ENCODE peak calls at places on chromosomes 16 and 17, in six cellular contexts. F is activated naive CD8-positive, alpha-beta T cell treated with anti-CD3 and anti-CD28 coated beads for 36 hours; Z is CD8-positive, alpha-beta memory T cell; X is T-helper 1 cell; A is T follicular helper cell; Q is GM12864. S is an unnamed sample.

GRCh38 chr17:72976971-72977767 is 115.3 kb downstream of the SLC39A11 start:
- DNase-seq in F (no peak), Q (no peak), X (no peak), A (no peak), Z (no peak), S (no peak)

GRCh38 chr16:66440970-66441369 is 13.9 kb downstream of the BEAN1 start:
- DNase-seq in A (no peak), F (no peak), Z (no peak), X (no peak), Q (no peak), S (no peak)

GRCh38 chr16:720507-720989 is 398 bp upstream of the ANTKMT start:
- DNase-seq in Q (no peak), Z (no peak), A (no peak), X (peak; percentile 31), F (peak; percentile 76), S (peak; percentile 33)

GRCh38 chr17:76204277-76204676 is 36.0 kb downstream of the RNF157 start:
- DNase-seq in A (no peak), Z (no peak), Q (no peak), X (no peak), F (no peak), S (no peak)

GRCh38 chr16:1466968-1467521 is 7.8 kb downstream of the CLCN7 start:
- DNase-seq in Q (no peak), F (no peak), Z (no peak), A (no peak), X (no peak), S (no peak)

GRCh38 chr17:48577330-48577945 is 712 bp downstream of the HOXB4 start:
- DNase-seq in X (no peak), F (no peak), A (no peak), Q (no peak), Z (no peak), S (no peak)

GRCh38 chr17:28335959-28336871 is 654 bp downstream of the TNFAIP1 start:
- DNase-seq in X (no peak), A (peak; percentile 9), Q (no peak), Z (no peak), F (peak; percentile 26), S (no peak)

GRCh38 chr16:49528035-49528434 is 154.4 kb downstream of the C16orf78 start:
- DNase-seq in A (no peak), Q (no peak), Z (no peak), F (peak; percentile 12), X (no peak), S (no peak)